ENCODE peak calls at places on chromosomes 11 and 22, in six cellular contexts. U is activated CD8-positive, alpha-beta memory T cell treated with anti-CD3 and anti-CD28 coated beads for 48 hours; B is hypothalamus; Z is MV-4-11; L is Karpas-422; Y is stimulated activated CD8-positive, alpha-beta memory T cell treated with anti-CD3 and anti-CD28 coated beads, Interleukin-2, amount 100 ng/mL, for 48 hours. C is an unnamed sample.

GRCh38 chr22:39270280-39270679 is 25.5 kb upstream of the PDGFB start:
- DNase-seq in B (no peak), L (no peak), U (no peak), Z (no peak), Y (no peak), C (no peak)

GRCh38 chr11:17898782-17899181 is 114.1 kb downstream of the SERGEF start:
- DNase-seq in Y (no peak), B (no peak), Z (no peak), U (no peak), L (no peak), C (no peak)

GRCh38 chr11:8693010-8693551 is 10.5 kb downstream of the RPL27A start:
- DNase-seq in U (no peak), B (no peak), Z (peak), L (no peak), Y (no peak), C (no peak)

GRCh38 chr11:31323145-31323544 is 46.4 kb downstream of the DCDC1 start:
- DNase-seq in B (no peak), U (no peak), Z (no peak), L (no peak), Y (no peak), C (no peak)

GRCh38 chr11:132278801-132279574 is 908.6 kb downstream of the NTM start:
- DNase-seq in Y (no peak), Z (no peak), U (no peak), L (no peak), B (no peak), C (peak)

GRCh38 chr11:84290647-84291046 is 1004.5 kb upstream of the CCDC90B start:
- DNase-seq in B (no peak), U (no peak), Z (no peak), L (no peak), Y (no peak), C (no peak)

GRCh38 chr22:32164084-32164894 is 5.2 kb upstream of the C22orf42 start:
- DNase-seq in Z (peak), U (no peak), B (no peak), Y (no peak), L (no peak), C (peak)

GRCh38 chr11:62553839-62554361 is 7.3 kb upstream of the AHNAK start:
- DNase-seq in B (no peak), Y (no peak), U (no peak), Z (no peak), L (no peak), C (no peak)

GRCh38 chr11:35029979-35030378 is 109.0 kb upstream of the CD44 start:
- DNase-seq in Z (peak), Y (no peak), U (no peak), B (no peak), L (no peak), C (peak)

GRCh38 chr22:37820350-37820749 is 2.8 kb upstream of the GALR3 start:
- DNase-seq in Y (no peak), Z (no peak), B (no peak), L (no peak), U (no peak), C (no peak)

GRCh38 chr11:130602700-130603584 is 154.5 kb downstream of the ADAMTS15 start:
- DNase-seq in Z (no peak), L (no peak), Y (no peak), B (no peak), U (no peak), C (no peak)

GRCh38 chr11:23856654-23857053 is 640.2 kb upstream of the LUZP2 start:
- DNase-seq in Z (peak), L (no peak), U (no peak), Y (no peak), B (no peak), C (no peak)

GRCh38 chr11:34595391-34595790 is 25.5 kb upstream of the EHF start:
- DNase-seq in B (no peak), Y (no peak), Z (no peak), L (no peak), U (no peak), C (no peak)

GRCh38 chr11:37907461-37908223 is 1309.6 kb upstream of the RAG2 start:
- DNase-seq in U (no peak), Y (no peak), L (no peak), B (no peak), Z (no peak), C (no peak)

GRCh38 chr11:17552392-17553248 is 5.6 kb downstream of the OTOG start:
- DNase-seq in U (no peak), B (no peak), Z (no peak), L (no peak), Y (no peak), C (no peak)

GRCh38 chr22:46058591-46059519 is 81.9 kb upstream of the WNT7B start:
- DNase-seq in Z (no peak), U (no peak), L (no peak), Y (no peak), B (no peak), C (no peak)

GRCh38 chr11:57190548-57190947 is 8.8 kb downstream of the LRRC55 start:
- DNase-seq in Z (no peak), U (no peak), B (no peak), Y (no peak), L (no peak), C (no peak)

GRCh38 chr11:125036933-125037332 is 26.2 kb upstream of the SLC37A2 start:
- DNase-seq in B (no peak), L (no peak), U (no peak), Z (peak), Y (no peak), C (no peak)

GRCh38 chr11:74325649-74326645 is 14.5 kb upstream of the P4HA3 start:
- DNase-seq in B (peak), U (no peak), Z (no peak), L (no peak), Y (no peak), C (no peak)

GRCh38 chr11:65643971-65644370 is 6.1 kb downstream of the SIPA1 start:
- DNase-seq in L (no peak), B (no peak), Z (no peak), U (no peak), Y (no peak), C (no peak)

GRCh38 chr11:36817336-36817965 is 219.4 kb upstream of the RAG2 start:
- DNase-seq in B (no peak), Y (no peak), L (no peak), U (no peak), Z (peak), C (no peak)

GRCh38 chr11:30203850-30204249 is 27.0 kb upstream of the FSHB start:
- DNase-seq in L (no peak), Y (no peak), U (no peak), B (no peak), Z (no peak), C (no peak)

GRCh38 chr11:123195182-123196059 is at the start of gene CLMP:
- DNase-seq in U (no peak), Z (no peak), B (no peak), Y (no peak), L (no peak), C (no peak)

GRCh38 chr11:78351193-78351592 is 66.4 kb downstream of the GAB2 start:
- DNase-seq in B (no peak), U (no peak), Z (peak), Y (no peak), L (no peak), C (peak)

GRCh38 chr11:65423516-65424199 is 1.1 kb downstream of the NEAT1 start:
- DNase-seq in B (no peak), Y (no peak), Z (no peak), L (peak), U (no peak), C (peak)

GRCh38 chr22:50302564-50302963 is 4.9 kb downstream of the PLXNB2 start:
- DNase-seq in U (no peak), Y (no peak), Z (no peak), L (no peak), B (no peak), C (no peak)

GRCh38 chr22:36379593-36380361 is 8.0 kb downstream of the MYH9 start:
- DNase-seq in L (no peak), B (no peak), Z (no peak), U (no peak), Y (no peak), C (no peak)

GRCh38 chr22:23150762-23151161 is 5.5 kb downstream of the RAB36 start:
- DNase-seq in B (no peak), U (no peak), L (no peak), Y (no peak), Z (no peak), C (no peak)

GRCh38 chr11:111720801-111721494 is 45.2 kb downstream of the PPP2R1B start:
- DNase-seq in U (no peak), Y (no peak), B (no peak), Z (no peak), L (no peak), C (no peak)

GRCh38 chr11:64870176-64870892 is 8.1 kb downstream of the EHD1 start:
- DNase-seq in Y (no peak), Z (peak), B (no peak), L (no peak), U (no peak), C (peak)